ENCODE peak calls at places on chromosomes 12 and 14, in eight cellular contexts. Z, D, U, X, M, I, B and W are unnamed samples.

GRCh38 chr12:56479625-56480024 is 8.3 kb downstream of the GLS2 start:
- DNase-seq in Z (no peak), D (no peak), U (no peak), X (no peak), M (no peak), I (no peak), B (no peak), W (no peak)

GRCh38 chr14:61573748-61574513 is 121.4 kb upstream of the HIF1A start:
- DNase-seq in Z (no peak), D (no peak), U (peak), X (no peak), M (no peak), I (no peak), B (peak), W (no peak)

GRCh38 chr14:64812412-64812811 is 67.3 kb downstream of the SPTB start:
- DNase-seq in Z (peak), D (no peak), U (no peak), X (peak), M (no peak), I (no peak), B (no peak), W (no peak)

GRCh38 chr12:1882405-1882804 is 36.0 kb downstream of the CACNA2D4 start:
- DNase-seq in Z (no peak), D (no peak), U (no peak), X (no peak), M (peak), I (no peak), B (no peak), W (no peak)

GRCh38 chr14:44995196-44995595 is 33.2 kb downstream of the TOGARAM1 start:
- DNase-seq in Z (no peak), D (no peak), U (no peak), X (no peak), M (no peak), I (peak), B (no peak), W (no peak)

GRCh38 chr12:93813972-93814821 is 137.0 kb downstream of the CRADD start:
- DNase-seq in Z (peak), D (no peak), U (no peak), X (no peak), M (no peak), I (no peak), B (peak), W (no peak)

GRCh38 chr12:70982991-70983390 is 62.5 kb upstream of the PTPRR start:
- DNase-seq in Z (no peak), D (no peak), U (peak), X (no peak), M (no peak), I (no peak), B (peak), W (peak)

GRCh38 chr12:7376196-7376595 is 67.8 kb downstream of the CD163L1 start:
- DNase-seq in Z (no peak), D (no peak), U (no peak), X (no peak), M (no peak), I (no peak), B (peak), W (no peak)

GRCh38 chr12:4274396-4274959 is 916 bp downstream of the CCND2 start:
- DNase-seq in Z (peak), D (no peak), U (no peak), X (no peak), M (peak), I (no peak), B (no peak), W (no peak)

GRCh38 chr14:32724864-32725550 is 213.7 kb upstream of the NPAS3 start:
- DNase-seq in Z (no peak), D (no peak), U (peak), X (no peak), M (peak), I (no peak), B (peak), W (peak)

GRCh38 chr14:101889898-101890297 is 74.5 kb upstream of the DYNC1H1 start:
- DNase-seq in Z (no peak), D (no peak), U (no peak), X (no peak), M (peak), I (peak), B (peak), W (no peak)

GRCh38 chr12:100141998-100142850 is 450 bp downstream of the BLTP3B start:
- DNase-seq in Z (peak), D (no peak), U (no peak), X (peak), M (no peak), I (peak), B (no peak), W (peak)

GRCh38 chr12:31234955-31235867 is 90.7 kb downstream of the SINHCAF start:
- DNase-seq in Z (no peak), D (no peak), U (peak), X (peak), M (no peak), I (peak), B (peak), W (peak)

GRCh38 chr14:32761381-32761968 is 177.2 kb upstream of the NPAS3 start:
- DNase-seq in Z (no peak), D (no peak), U (peak), X (no peak), M (no peak), I (no peak), B (peak), W (no peak)

GRCh38 chr14:101715209-101716076 is 46.1 kb upstream of the PPP2R5C start:
- DNase-seq in Z (no peak), D (no peak), U (no peak), X (no peak), M (peak), I (no peak), B (no peak), W (no peak)

GRCh38 chr14:39426605-39427004 is 5.6 kb downstream of the FBXO33 start:
- DNase-seq in Z (no peak), D (no peak), U (peak), X (peak), M (no peak), I (peak), B (peak), W (peak)

GRCh38 chr14:23566782-23567185 is 807 bp downstream of the AP1G2 start:
- DNase-seq in Z (no peak), D (no peak), U (no peak), X (no peak), M (no peak), I (peak), B (peak), W (no peak)

GRCh38 chr14:100586153-100586519 is 1.1 kb downstream of the BEGAIN start:
- DNase-seq in Z (peak), D (no peak), U (no peak), X (no peak), M (no peak), I (no peak), B (no peak), W (no peak)

GRCh38 chr12:109264095-109264942 is 44.8 kb downstream of the FOXN4 start:
- DNase-seq in Z (peak), D (no peak), U (peak), X (peak), M (no peak), I (peak), B (peak), W (peak)

GRCh38 chr14:58082491-58083098 is 69.4 kb downstream of the ARMH4 start:
- DNase-seq in Z (no peak), D (no peak), U (peak), X (no peak), M (no peak), I (peak), B (peak), W (peak)